ENCODE peak calls at places on chromosomes 7 and 10, in six cellular contexts. B is HepG2, V is neural progenitor cell, R is PC-9, N is HCT116, F is PC-3. E is an unnamed sample.

GRCh38 chr7:31950101-31950755 is 120.0 kb downstream of the PDE1C start:
- DNase-seq in N (no peak), F (peak; percentile 76), V (no peak), B (no peak), R (no peak), E (peak; percentile 84)

GRCh38 chr10:50275650-50276235 is 24.4 kb upstream of the ASAH2 start:
- DNase-seq in B (peak; percentile 20), V (peak; percentile 59), F (peak; percentile 86), R (peak; percentile 38), N (no peak), E (peak; percentile 21)

GRCh38 chr10:1198453-1199344 is 142.5 kb downstream of the WDR37 start:
- DNase-seq in B (no peak), R (no peak), V (peak; percentile 41), N (no peak), F (no peak), E (no peak)

GRCh38 chr10:122544493-122544892 is 16.1 kb upstream of the DMBT1 start:
- DNase-seq in N (no peak), V (no peak), B (no peak), R (no peak), F (no peak), E (no peak)

GRCh38 chr10:113895018-113895417 is 40.6 kb downstream of the NHLRC2 start:
- DNase-seq in R (no peak), V (no peak), F (peak; percentile 82), B (no peak), N (no peak), E (peak; percentile 65)

GRCh38 chr10:85151506-85151905 is 823.1 kb downstream of the CCSER2 start:
- DNase-seq in V (peak; percentile 53), R (no peak), N (no peak), B (no peak), F (no peak), E (no peak)

GRCh38 chr7:151755131-151755787 is 121.7 kb downstream of the PRKAG2 start:
- DNase-seq in F (no peak), B (no peak), R (no peak), N (no peak), V (no peak), E (no peak)

GRCh38 chr7:1422512-1423265 is 36.6 kb downstream of the MICALL2 start:
- DNase-seq in R (no peak), V (no peak), N (no peak), B (no peak), F (no peak), E (no peak)

GRCh38 chr7:2104107-2104710 is 128.5 kb downstream of the MAD1L1 start:
- DNase-seq in F (no peak), V (peak; percentile 89), B (peak; percentile 51), R (no peak), N (peak; percentile 67), E (peak; percentile 84)

GRCh38 chr7:8117195-8117594 is 144.8 kb downstream of the ICA1 start:
- DNase-seq in B (no peak), V (no peak), N (no peak), F (no peak), R (no peak), E (no peak)

GRCh38 chr7:88789480-88790064 is 6.0 kb downstream of the TEX47 start:
- DNase-seq in B (no peak), N (peak; percentile 23), V (peak; percentile 31), F (peak; percentile 60), R (no peak), E (peak; percentile 4)

GRCh38 chr7:711967-712600 is 14.4 kb upstream of the DNAAF5 start:
- DNase-seq in F (no peak), V (no peak), R (no peak), B (no peak), N (no peak), E (no peak)

DNA sequence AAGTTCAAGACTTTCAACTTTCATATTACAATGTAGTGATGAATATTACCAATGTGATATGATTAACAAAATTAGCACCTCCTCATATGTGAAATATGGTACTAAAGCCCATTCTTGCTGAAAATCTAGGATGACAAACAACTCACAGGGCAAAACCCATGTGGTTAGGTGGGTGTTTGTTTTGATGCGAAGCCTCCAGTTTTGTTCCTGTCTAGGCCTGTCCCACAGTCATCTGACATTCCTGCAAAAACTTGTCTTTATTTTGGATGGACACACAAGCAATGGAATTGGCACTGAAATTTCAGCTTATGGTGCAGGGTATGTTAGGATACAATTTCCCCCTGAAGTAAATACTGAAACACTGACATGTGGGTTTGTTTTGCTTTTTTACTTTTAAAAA is 95.3 kb downstream of the PARD3 start:
- DNase-seq in V (no peak), R (no peak), B (no peak), F (no peak), N (no peak), E (no peak)
- H4K20me1 ChIP-seq in V (peaks cover 25% of the 10 kb centered on the region), R (no peaks in the 10 kb centered on the region), B (peaks cover 25% of the 10 kb centered on the region), F (peaks cover 18% of the 10 kb centered on the region), N (peaks cover 8% of the 10 kb centered on the region), E (no peaks in the 10 kb centered on the region)

GRCh38 chr10:48526846-48527505 is 77.9 kb downstream of the ARHGAP22 start:
- DNase-seq in V (no peak), F (no peak), B (no peak), N (no peak), R (no peak), E (peak; percentile 59)

GRCh38 chr10:48526371-48526821 is 78.5 kb downstream of the ARHGAP22 start:
- DNase-seq in B (no peak), R (no peak), N (no peak), F (no peak), V (peak; percentile 67), E (peak; percentile 95)

GRCh38 chr10:48525113-48525512 is 79.8 kb downstream of the ARHGAP22 start:
- DNase-seq in F (no peak), R (no peak), N (no peak), V (no peak), B (no peak), E (no peak)

GRCh38 chr10:48527691-48528212 is 77.1 kb downstream of the ARHGAP22 start:
- DNase-seq in F (no peak), V (no peak), N (no peak), B (no peak), R (no peak), E (no peak)

GRCh38 chr10:48525956-48526355 is 78.9 kb downstream of the ARHGAP22 start:
- DNase-seq in F (no peak), B (no peak), V (peak; percentile 67), N (no peak), R (no peak), E (no peak)
- H3K79me2 ChIP-seq in F (no peaks in the 10 kb centered on the region), B (no peaks in the 10 kb centered on the region), V (no peaks in the 10 kb centered on the region), N (no peaks in the 10 kb centered on the region), R (no peaks in the 10 kb centered on the region), E (peaks cover 54% of the 10 kb centered on the region)

GRCh38 chr10:31352436-31353226 is 33.6 kb downstream of the ZEB1 start:
- DNase-seq in B (no peak), R (no peak), F (no peak), V (no peak), N (no peak), E (no peak)
- H4K20me1 ChIP-seq in B (peaks cover 22% of the 10 kb centered on the region), R (no peaks in the 10 kb centered on the region), F (no peaks in the 10 kb centered on the region), V (peaks cover 37% of the 10 kb centered on the region), N (no peaks in the 10 kb centered on the region), E (peaks cover 7% of the 10 kb centered on the region)

DNA sequence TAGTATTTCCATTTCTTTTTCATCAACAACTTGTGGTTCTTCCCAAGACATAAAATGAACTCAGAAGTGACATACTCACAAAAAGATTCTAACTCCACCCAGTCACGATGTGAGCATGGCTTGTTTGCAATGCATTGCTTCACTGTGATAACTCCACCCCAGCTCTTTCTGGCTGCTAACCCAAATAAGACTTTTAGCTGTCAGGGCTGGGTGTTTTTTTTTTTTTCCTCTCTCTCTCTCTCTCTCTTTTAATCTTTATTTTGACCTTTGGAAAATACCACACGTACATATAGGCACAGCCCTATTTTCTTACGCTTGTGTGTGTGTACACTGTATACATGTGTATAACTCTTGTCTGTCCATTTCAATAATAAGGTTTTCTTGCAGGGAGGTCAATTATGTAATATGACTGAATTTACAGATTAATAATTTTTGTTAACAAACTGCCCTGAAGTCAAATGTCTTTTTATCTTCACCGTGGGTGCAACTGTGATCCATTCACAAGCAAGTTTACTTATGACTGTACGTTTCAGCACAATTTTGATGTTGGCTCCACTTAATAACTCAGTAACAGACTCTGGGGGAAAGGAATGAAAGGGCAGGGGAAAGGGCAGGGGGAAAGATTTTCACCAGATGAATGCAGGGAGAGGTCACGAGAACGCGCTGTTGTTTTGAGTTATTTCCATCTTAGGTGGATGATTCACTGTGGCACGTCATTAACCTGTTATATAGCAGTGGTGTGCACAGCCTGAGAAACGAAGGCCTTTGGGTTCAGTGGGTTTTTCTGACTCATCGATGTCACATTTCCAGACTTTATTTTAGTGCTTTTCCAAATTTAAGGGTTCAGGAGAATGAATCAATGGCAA is 49.1 kb downstream of the APBB1IP start:
- DNase-seq in B (peak; percentile 3), F (peak; percentile 82), V (no peak), R (peak; percentile 13), N (peak; percentile 55), E (peak; percentile 96)
- H3K79me2 ChIP-seq in B (no peaks in the 10 kb centered on the region), F (no peaks in the 10 kb centered on the region), V (no peaks in the 10 kb centered on the region), R (no peaks in the 10 kb centered on the region), N (no peaks in the 10 kb centered on the region), E (no peaks in the 10 kb centered on the region)

GRCh38 chr7:119465798-119466305 is 807.1 kb upstream of the KCND2 start:
- DNase-seq in F (no peak), N (no peak), B (no peak), V (no peak), R (no peak), E (no peak)
- H4K20me1 ChIP-seq in F (no peaks in the 10 kb centered on the region), N (no peaks in the 10 kb centered on the region), B (no peaks in the 10 kb centered on the region), V (no peaks in the 10 kb centered on the region), R (no peaks in the 10 kb centered on the region), E (no peaks in the 10 kb centered on the region)

DNA sequence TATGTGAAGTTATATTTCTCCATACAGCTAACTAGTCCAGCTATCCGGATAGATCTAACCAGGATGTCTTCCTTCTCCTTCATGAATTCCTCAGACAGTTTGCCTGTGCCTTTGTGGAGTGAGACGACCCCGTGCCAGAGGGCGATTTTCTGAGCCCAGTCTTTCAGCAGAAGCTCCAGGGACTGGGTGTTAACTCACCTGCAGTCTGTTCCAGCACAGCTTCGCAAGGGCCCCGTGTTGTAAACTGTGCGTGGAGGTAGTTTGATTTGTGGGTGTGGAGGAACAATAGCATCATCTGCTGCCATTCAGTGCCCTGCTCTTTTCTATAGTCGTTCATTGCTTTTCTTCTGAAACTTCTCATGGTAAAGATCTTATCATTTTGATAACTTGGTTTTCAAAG is 103.8 kb downstream of the INPP5A start:
- DNase-seq in V (no peak), F (no peak), R (no peak), B (no peak), N (no peak), E (no peak)
- H3K79me2 ChIP-seq in V (no peaks in the 10 kb centered on the region), F (peaks cover 17% of the 10 kb centered on the region), R (no peaks in the 10 kb centered on the region), B (peaks cover 5% of the 10 kb centered on the region), N (no peaks in the 10 kb centered on the region), E (no peaks in the 10 kb centered on the region)